ENCODE peak calls at places on chromosome 2, in six cellular contexts. One of them, this sample, is unnamed.
A peak's percentile ranks its signal among the peaks of the same experiment; 100 is the strongest.

GRCh38 chr2:44951124-44951523 is 9.6 kb downstream of the SIX3 start:
- DNase-seq in HCT116: no peak
- DNase-seq in GM23338: no peak
- DNase-seq in neural progenitor cell: no peak
- DNase-seq in GM23248: no peak
- DNase-seq in PC-3: no peak
- DNase-seq in this sample: no peak

GRCh38 chr2:39068290-39068689 is 52.6 kb downstream of the SOS1 start:
- DNase-seq in HCT116: no peak
- DNase-seq in GM23338: no peak
- DNase-seq in neural progenitor cell: no peak
- DNase-seq in GM23248: no peak
- DNase-seq in PC-3: no peak
- DNase-seq in this sample: no peak

GRCh38 chr2:212109792-212110680 is 428.6 kb downstream of the ERBB4 start:
- DNase-seq in HCT116: no peak
- DNase-seq in GM23338: peak; percentile 55
- DNase-seq in neural progenitor cell: no peak
- DNase-seq in GM23248: no peak
- DNase-seq in PC-3: no peak
- DNase-seq in this sample: no peak

GRCh38 chr2:197158138-197158537 is 152.4 kb downstream of the ANKRD44 start:
- DNase-seq in HCT116: no peak
- DNase-seq in GM23338: no peak
- DNase-seq in neural progenitor cell: no peak
- DNase-seq in GM23248: no peak
- DNase-seq in PC-3: no peak
- DNase-seq in this sample: no peak

GRCh38 chr2:1052671-1053270 is 102.1 kb downstream of the SNTG2 start:
- DNase-seq in HCT116: no peak
- DNase-seq in GM23338: no peak
- DNase-seq in neural progenitor cell: no peak
- DNase-seq in GM23248: peak; percentile 12
- DNase-seq in PC-3: no peak
- DNase-seq in this sample: no peak

GRCh38 chr2:98253461-98254073 is 92.7 kb upstream of the CNGA3 start:
- DNase-seq in HCT116: no peak
- DNase-seq in GM23338: no peak
- DNase-seq in neural progenitor cell: no peak
- DNase-seq in GM23248: peak; percentile 43
- DNase-seq in PC-3: no peak
- DNase-seq in this sample: no peak

GRCh38 chr2:236369606-236370005 is 105.4 kb upstream of the ASB18 start:
- DNase-seq in HCT116: no peak
- DNase-seq in GM23338: peak; percentile 35
- DNase-seq in neural progenitor cell: peak; percentile 29
- DNase-seq in GM23248: no peak
- DNase-seq in PC-3: no peak
- DNase-seq in this sample: no peak

GRCh38 chr2:154589514-154589913 is 109.0 kb upstream of the KCNJ3 start:
- DNase-seq in HCT116: no peak
- DNase-seq in GM23338: peak; percentile 83
- DNase-seq in neural progenitor cell: no peak
- DNase-seq in GM23248: no peak
- DNase-seq in PC-3: no peak
- DNase-seq in this sample: no peak

GRCh38 chr2:25301453-25302352 is 40.0 kb downstream of the DNMT3A start:
- DNase-seq in HCT116: peak; percentile 6
- DNase-seq in GM23338: no peak
- DNase-seq in neural progenitor cell: no peak
- DNase-seq in GM23248: peak; percentile 90
- DNase-seq in PC-3: peak; percentile 86
- DNase-seq in this sample: peak; percentile 45

GRCh38 chr2:47315490-47315889 is 87.5 kb upstream of the MSH2 start:
- DNase-seq in HCT116: no peak
- DNase-seq in GM23338: no peak
- DNase-seq in neural progenitor cell: no peak
- DNase-seq in GM23248: no peak
- DNase-seq in PC-3: no peak
- DNase-seq in this sample: no peak

GRCh38 chr2:130807659-130808385 is 28.9 kb upstream of the ARHGEF4 start:
- DNase-seq in HCT116: no peak
- DNase-seq in GM23338: no peak
- DNase-seq in neural progenitor cell: no peak
- DNase-seq in GM23248: peak; percentile 24
- DNase-seq in PC-3: peak; percentile 76
- DNase-seq in this sample: no peak

GRCh38 chr2:191677091-191677645 is 768 bp upstream of the NABP1 start:
- DNase-seq in HCT116: no peak
- DNase-seq in GM23338: peak; percentile 27
- DNase-seq in neural progenitor cell: peak; percentile 49
- DNase-seq in GM23248: peak; percentile 93
- DNase-seq in PC-3: peak; percentile 53
- DNase-seq in this sample: peak; percentile 39

GRCh38 chr2:227860116-227860724 is 11.2 kb upstream of the DAW1 start:
- DNase-seq in HCT116: no peak
- DNase-seq in GM23338: no peak
- DNase-seq in neural progenitor cell: no peak
- DNase-seq in GM23248: peak; percentile 22
- DNase-seq in PC-3: no peak
- DNase-seq in this sample: no peak

GRCh38 chr2:65397122-65397521 is 35.3 kb downstream of the SPRED2 start:
- DNase-seq in HCT116: no peak
- DNase-seq in GM23338: no peak
- DNase-seq in neural progenitor cell: no peak
- DNase-seq in GM23248: peak; percentile 62
- DNase-seq in PC-3: peak; percentile 55
- DNase-seq in this sample: no peak

GRCh38 chr2:219466816-219467735 is 31.6 kb upstream of the GMPPA start:
- DNase-seq in HCT116: no peak
- DNase-seq in GM23338: no peak
- DNase-seq in neural progenitor cell: no peak
- DNase-seq in GM23248: no peak
- DNase-seq in PC-3: no peak
- DNase-seq in this sample: no peak

GRCh38 chr2:216651370-216651881 is 18.2 kb downstream of the IGFBP2 start:
- DNase-seq in HCT116: no peak
- DNase-seq in GM23338: no peak
- DNase-seq in neural progenitor cell: no peak
- DNase-seq in GM23248: peak; percentile 65
- DNase-seq in PC-3: peak; percentile 52
- DNase-seq in this sample: no peak

GRCh38 chr2:210623506-210623905 is 67.1 kb downstream of the CPS1 start:
- DNase-seq in HCT116: no peak
- DNase-seq in GM23338: no peak
- DNase-seq in neural progenitor cell: no peak
- DNase-seq in GM23248: no peak
- DNase-seq in PC-3: no peak
- DNase-seq in this sample: no peak

GRCh38 chr2:66569321-66569851 is 134.5 kb downstream of the MEIS1 start:
- DNase-seq in HCT116: no peak
- DNase-seq in GM23338: no peak
- DNase-seq in neural progenitor cell: peak; percentile 38
- DNase-seq in GM23248: peak; percentile 47
- DNase-seq in PC-3: no peak
- DNase-seq in this sample: peak; percentile 39

GRCh38 chr2:241636983-241637232 is at the start of gene THAP4:
- DNase-seq in HCT116: no peak
- DNase-seq in GM23338: peak; percentile 81
- DNase-seq in neural progenitor cell: no peak
- DNase-seq in GM23248: peak; percentile 89
- DNase-seq in PC-3: no peak
- DNase-seq in this sample: no peak
- TF ChIP-seq EZH2phosphoT487 in HCT116: no peak
- TF ChIP-seq EZH2phosphoT487 in GM23338: no peak
- TF ChIP-seq EZH2phosphoT487 in neural progenitor cell: no peak
- TF ChIP-seq EZH2phosphoT487 in GM23248: no peak
- TF ChIP-seq EZH2phosphoT487 in PC-3: no peak
- TF ChIP-seq EZH2phosphoT487 in this sample: no peak

GRCh38 chr2:9760911-9761228 is 82.4 kb upstream of the TAF1B start:
- DNase-seq in HCT116: no peak
- DNase-seq in GM23338: no peak
- DNase-seq in neural progenitor cell: no peak
- DNase-seq in GM23248: no peak
- DNase-seq in PC-3: no peak
- DNase-seq in this sample: no peak

GRCh38 chr2:9761547-9761946 is 81.7 kb upstream of the TAF1B start:
- DNase-seq in HCT116: no peak
- DNase-seq in GM23338: no peak
- DNase-seq in neural progenitor cell: no peak
- DNase-seq in GM23248: no peak
- DNase-seq in PC-3: no peak
- DNase-seq in this sample: no peak

GRCh38 chr2:9758741-9759140 is 84.5 kb upstream of the TAF1B start:
- DNase-seq in HCT116: no peak
- DNase-seq in GM23338: no peak
- DNase-seq in neural progenitor cell: no peak
- DNase-seq in GM23248: no peak
- DNase-seq in PC-3: no peak
- DNase-seq in this sample: no peak

GRCh38 chr2:9757430-9758287 is 85.6 kb upstream of the TAF1B start:
- DNase-seq in HCT116: no peak
- DNase-seq in GM23338: peak; percentile 71
- DNase-seq in neural progenitor cell: peak; percentile 77
- DNase-seq in GM23248: peak; percentile 72
- DNase-seq in PC-3: no peak
- DNase-seq in this sample: no peak

GRCh38 chr2:9760069-9760910 is 83.0 kb upstream of the TAF1B start:
- DNase-seq in HCT116: no peak
- DNase-seq in GM23338: no peak
- DNase-seq in neural progenitor cell: no peak
- DNase-seq in GM23248: no peak
- DNase-seq in PC-3: no peak
- DNase-seq in this sample: no peak
- H3K4me2 ChIP-seq in HCT116: no peak overlapping the region
- H3K4me2 ChIP-seq in GM23338: no peak overlapping the region
- H3K4me2 ChIP-seq in neural progenitor cell: no peak overlapping the region
- H3K4me2 ChIP-seq in GM23248: no peak overlapping the region
- H3K4me2 ChIP-seq in PC-3: no peak overlapping the region
- H3K4me2 ChIP-seq in this sample: no peak overlapping the region

DNA sequence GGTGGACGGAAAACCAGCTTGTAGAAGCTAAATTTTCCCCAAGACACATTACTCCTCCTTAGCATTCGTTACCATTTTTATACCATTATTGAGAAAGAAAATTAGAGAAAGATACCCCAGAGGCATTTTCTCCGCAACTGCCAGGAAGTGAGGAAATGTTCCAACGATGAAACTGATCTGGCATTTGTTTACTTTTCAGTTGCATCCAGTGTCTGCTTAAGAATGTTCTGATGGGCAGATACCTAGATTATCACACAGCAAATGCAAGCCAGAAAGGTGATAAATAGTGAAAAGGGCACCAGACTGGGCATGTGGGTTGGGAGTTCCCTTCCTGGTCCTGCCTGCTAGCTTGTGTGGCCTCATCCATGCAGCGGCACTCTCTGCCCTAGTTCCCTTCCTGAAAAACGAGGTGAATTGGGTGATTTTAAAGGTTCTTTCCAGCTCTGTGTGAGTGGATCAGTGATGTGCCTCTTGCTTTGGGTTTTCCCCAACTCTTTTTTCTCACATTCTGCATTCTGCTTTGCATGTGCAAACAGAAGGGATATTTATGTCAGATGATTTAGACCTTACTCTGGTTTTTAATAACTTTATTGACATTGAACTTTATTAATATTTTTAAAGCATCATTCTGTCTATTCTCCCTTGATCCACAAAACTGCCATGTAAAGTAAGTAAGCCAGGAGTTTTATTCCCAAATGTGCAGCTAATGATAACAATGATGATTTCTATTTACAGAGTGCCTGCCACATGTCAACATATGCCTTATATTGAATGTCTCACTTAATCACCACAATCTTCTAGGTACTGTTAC is 139.6 kb downstream of the INSIG2 start:
- DNase-seq in HCT116: no peak
- DNase-seq in GM23338: no peak
- DNase-seq in neural progenitor cell: no peak
- DNase-seq in GM23248: peak; percentile 24
- DNase-seq in PC-3: peak; percentile 68
- DNase-seq in this sample: no peak
- H2AFZ ChIP-seq in HCT116: no peak overlapping the region
- H2AFZ ChIP-seq in GM23338: peak overlapping the region; percentile 56
- H2AFZ ChIP-seq in neural progenitor cell: no peak overlapping the region
- H2AFZ ChIP-seq in GM23248: peak overlapping the region; percentile 47
- H2AFZ ChIP-seq in PC-3: peak overlapping the region; percentile 44
- H2AFZ ChIP-seq in this sample: no peak overlapping the region

GRCh38 chr2:168475636-168476035 is 19.6 kb downstream of the CERS6 start:
- DNase-seq in HCT116: no peak
- DNase-seq in GM23338: no peak
- DNase-seq in neural progenitor cell: no peak
- DNase-seq in GM23248: no peak
- DNase-seq in PC-3: no peak
- DNase-seq in this sample: no peak
- TF ChIP-seq EZH2phosphoT487 in HCT116: no peak
- TF ChIP-seq EZH2phosphoT487 in GM23338: no peak
- TF ChIP-seq EZH2phosphoT487 in neural progenitor cell: no peak
- TF ChIP-seq EZH2phosphoT487 in GM23248: no peak
- TF ChIP-seq EZH2phosphoT487 in PC-3: no peak
- TF ChIP-seq EZH2phosphoT487 in this sample: no peak

GRCh38 chr2:233033672-233034071 is 1.2 kb downstream of the NEU2 start:
- DNase-seq in HCT116: no peak
- DNase-seq in GM23338: no peak
- DNase-seq in neural progenitor cell: no peak
- DNase-seq in GM23248: peak; percentile 84
- DNase-seq in PC-3: peak; percentile 96
- DNase-seq in this sample: no peak

GRCh38 chr2:233035426-233036161 is 3.1 kb downstream of the NEU2 start:
- DNase-seq in HCT116: no peak
- DNase-seq in GM23338: no peak
- DNase-seq in neural progenitor cell: no peak
- DNase-seq in GM23248: no peak
- DNase-seq in PC-3: no peak
- DNase-seq in this sample: no peak

GRCh38 chr2:233034091-233034882 is 1.8 kb downstream of the NEU2 start:
- DNase-seq in HCT116: no peak
- DNase-seq in GM23338: no peak
- DNase-seq in neural progenitor cell: no peak
- DNase-seq in GM23248: no peak
- DNase-seq in PC-3: no peak
- DNase-seq in this sample: no peak

GRCh38 chr2:233031556-233032500 is 644 bp upstream of the NEU2 start:
- DNase-seq in HCT116: no peak
- DNase-seq in GM23338: peak; percentile 41
- DNase-seq in neural progenitor cell: peak; percentile 41
- DNase-seq in GM23248: no peak
- DNase-seq in PC-3: no peak
- DNase-seq in this sample: no peak

GRCh38 chr2:233032551-233033320 is at the start of gene NEU2:
- DNase-seq in HCT116: no peak
- DNase-seq in GM23338: no peak
- DNase-seq in neural progenitor cell: no peak
- DNase-seq in GM23248: peak; percentile 82
- DNase-seq in PC-3: no peak
- DNase-seq in this sample: no peak
- H3K4me2 ChIP-seq in HCT116: peak within 1 kb of the TSS; percentile 14
- H3K4me2 ChIP-seq in GM23338: no peak within 1 kb of the TSS
- H3K4me2 ChIP-seq in neural progenitor cell: no peak within 1 kb of the TSS
- H3K4me2 ChIP-seq in GM23248: peak within 1 kb of the TSS; percentile 2
- H3K4me2 ChIP-seq in PC-3: peak within 1 kb of the TSS; percentile 40
- H3K4me2 ChIP-seq in this sample: no peak within 1 kb of the TSS

This sample was measured in OCI-LY7.